ENCODE peak calls at places on chromosomes 11 and 22, in nine cellular contexts. K is CD4-positive, alpha-beta memory T cell; D is Kasumi-1; A is activated naive CD4-positive, alpha-beta T cell; G is activated effector memory CD4-positive, alpha-beta T cell treated with Interleukin-2 at 50 U/mL for 16 hours; Y is HS-5; L is Panc1; B is activated CD8-positive, alpha-beta memory T cell treated with anti-CD3 and anti-CD28 coated beads for 4 hours; X is NCI-H1436 treated with DMSO at 0.1 percent for 48 hours. V is an unnamed sample.

GRCh38 chr11:27218498-27219038 is 144.4 kb downstream of the CCDC34 start:
- DNase-seq in D (no peak), G (no peak), B (no peak), L (no peak), Y (peak; percentile 90), K (no peak), A (no peak), X (no peak), V (no peak)

GRCh38 chr11:44817207-44817944 is 90.6 kb downstream of the TSPAN18 start:
- DNase-seq in K (no peak), G (no peak), L (no peak), X (no peak), Y (peak; percentile 38), B (no peak), A (no peak), D (no peak), V (no peak)

GRCh38 chr11:72579816-72580647 is 94.2 kb downstream of the PDE2A start:
- DNase-seq in X (no peak), G (no peak), Y (no peak), B (no peak), L (no peak), A (no peak), D (no peak), K (no peak), V (peak; percentile 71)

GRCh38 chr11:93025558-93026255 is 56.3 kb downstream of the MTNR1B start:
- DNase-seq in G (no peak), Y (no peak), K (no peak), B (no peak), D (no peak), X (no peak), A (no peak), L (no peak), V (no peak)

GRCh38 chr11:117843666-117844484 is 19.3 kb upstream of the FXYD2 start:
- DNase-seq in A (peak; percentile 76), D (peak; percentile 39), G (peak; percentile 72), X (no peak), B (peak; percentile 64), K (peak; percentile 79), L (peak; percentile 54), Y (peak; percentile 16), V (peak; percentile 82)

GRCh38 chr11:44147751-44148150 is 52.3 kb downstream of the EXT2 start:
- DNase-seq in A (no peak), B (no peak), X (no peak), L (no peak), D (no peak), K (no peak), G (no peak), Y (no peak), V (no peak)

GRCh38 chr22:39556970-39557811 is 13.4 kb upstream of the CACNA1I start:
- DNase-seq in L (no peak), X (no peak), A (peak; percentile 54), Y (no peak), B (no peak), D (no peak), K (peak; percentile 47), G (peak; percentile 26), V (no peak)

GRCh38 chr11:131195801-131196517 is 174.5 kb upstream of the NTM start:
- DNase-seq in D (no peak), B (no peak), X (no peak), L (no peak), Y (no peak), G (no peak), K (no peak), A (no peak), V (no peak)

GRCh38 chr11:2769779-2770555 is 70.2 kb upstream of the KCNQ1OT1 start:
- DNase-seq in D (no peak), B (no peak), Y (no peak), X (no peak), K (no peak), L (no peak), A (no peak), G (no peak), V (no peak)

GRCh38 chr11:117911694-117912093 is 17.5 kb downstream of the TMPRSS13 start:
- DNase-seq in Y (no peak), D (no peak), A (no peak), X (no peak), L (no peak), B (no peak), G (no peak), K (no peak), V (no peak)

GRCh38 chr11:57302489-57302888 is 22.3 kb downstream of the TNKS1BP1 start:
- DNase-seq in B (no peak), Y (no peak), K (no peak), D (no peak), X (no peak), L (no peak), G (no peak), A (no peak), V (no peak)

GRCh38 chr22:34587357-34588356 is 478.3 kb upstream of the ISX start:
- DNase-seq in D (no peak), X (no peak), Y (no peak), L (no peak), A (no peak), K (no peak), G (no peak), B (no peak), V (no peak)

GRCh38 chr11:14956111-14956510 is 16.0 kb downstream of the CALCA start:
- DNase-seq in L (no peak), K (no peak), X (no peak), D (no peak), G (no peak), B (no peak), Y (no peak), A (no peak), V (no peak)

GRCh38 chr11:33135216-33135615 is 26.1 kb downstream of the CSTF3 start:
- DNase-seq in A (no peak), G (no peak), L (no peak), K (no peak), X (no peak), Y (peak; percentile 29), B (no peak), D (no peak), V (no peak)

GRCh38 chr22:26536056-26536761 is 23.9 kb upstream of the TFIP11 start:
- DNase-seq in Y (no peak), L (no peak), G (no peak), A (no peak), D (no peak), X (no peak), K (no peak), B (no peak), V (peak; percentile 72)

GRCh38 chr11:27058456-27058855 is 17.8 kb downstream of the BBOX1 start:
- DNase-seq in Y (peak; percentile 38), B (no peak), D (no peak), L (no peak), K (no peak), X (no peak), G (no peak), A (no peak), V (no peak)

V was measured in Karpas-422.